ENCODE peak calls at places on chromosomes 7 and 10, in six cellular contexts. F, I, U, C, R and H are unnamed samples.

GRCh38 chr10:12842310-12842709 is 159.2 kb downstream of the CCDC3 start:
- DNase-seq in I (no peak), F (no peak), U (no peak), R (no peak), C (no peak), H (no peak)

GRCh38 chr10:116637830-116638229 is 17.1 kb downstream of the PNLIPRP2 start:
- DNase-seq in R (no peak), I (no peak), F (no peak), U (no peak), C (no peak), H (no peak)

GRCh38 chr10:123988694-123989093 is 97.1 kb upstream of the CPXM2 start:
- DNase-seq in R (no peak), U (no peak), C (no peak), I (no peak), F (no peak), H (no peak)

GRCh38 chr7:114087674-114088539 is 169.1 kb upstream of the PPP1R3A start:
- DNase-seq in R (no peak), C (no peak), U (peak), F (no peak), I (no peak), H (peak)

GRCh38 chr10:62534051-62534450 is 159.9 kb downstream of the ZNF365 start:
- DNase-seq in C (no peak), F (no peak), R (no peak), I (no peak), U (no peak), H (no peak)

GRCh38 chr7:87599336-87599735 is 1.3 kb downstream of the ABCB1 start:
- DNase-seq in R (no peak), C (no peak), U (peak), I (no peak), F (peak), H (peak)

GRCh38 chr7:148620749-148621372 is 30.3 kb downstream of the C7orf33 start:
- DNase-seq in I (no peak), F (no peak), R (peak), C (no peak), U (no peak), H (no peak)

GRCh38 chr10:21661087-21661486 is 127.1 kb downstream of the MLLT10 start:
- DNase-seq in R (no peak), C (no peak), I (no peak), F (no peak), U (no peak), H (no peak)

GRCh38 chr7:45978010-45978681 is 57.1 kb upstream of the IGFBP3 start:
- DNase-seq in U (no peak), R (peak), F (no peak), C (peak), I (peak), H (peak)

GRCh38 chr10:34698979-34699378 is 116.1 kb downstream of the PARD3 start:
- DNase-seq in R (peak), U (no peak), I (no peak), C (peak), F (no peak), H (peak)

GRCh38 chr10:75613685-75614587 is 182.5 kb downstream of the LRMDA start:
- DNase-seq in R (no peak), U (peak), C (no peak), I (no peak), F (no peak), H (no peak)

GRCh38 chr10:43220971-43221418 is 45.9 kb downstream of the RASGEF1A start:
- DNase-seq in U (no peak), I (no peak), R (no peak), C (no peak), F (peak), H (no peak)

GRCh38 chr7:99102809-99103690 is 40.9 kb downstream of the SMURF1 start:
- DNase-seq in F (no peak), U (no peak), I (no peak), C (peak), R (peak), H (peak)

GRCh38 chr7:154308928-154309327 is 256.7 kb downstream of the DPP6 start:
- DNase-seq in U (no peak), F (no peak), I (no peak), C (no peak), R (no peak), H (no peak)

GRCh38 chr7:80611779-80612178 is 26.7 kb upstream of the CD36 start:
- DNase-seq in R (peak), F (peak), I (peak), C (peak), U (no peak), H (no peak)